ENCODE peak calls at places on chromosomes 12 and 14, in ten cellular contexts. R is Peyer's patch, Y is body of pancreas, W is transverse colon, C is HCT116, I is uterus, Q is esophagus squamous epithelium, K is IMR-90, G is A549, M is stomach. H is an unnamed sample.

GRCh38 chr14:53355581-53356112 is 202.5 kb upstream of the DDHD1 start:
- DNase-seq in R (no peak), Y (no peak), W (no peak), C (peak; percentile 39), I (peak; percentile 18), Q (no peak), K (peak; percentile 82), G (peak; percentile 6), M (no peak), H (no peak)

GRCh38 chr12:4168041-4168440 is 105.5 kb upstream of the CCND2 start:
- DNase-seq in R (no peak), Y (no peak), W (no peak), C (no peak), I (no peak), Q (no peak), K (no peak), G (no peak), M (no peak), H (no peak)

GRCh38 chr12:106328735-106329134 is 26.2 kb downstream of the TCP11L2 start:
- DNase-seq in R (no peak), Y (no peak), W (no peak), C (no peak), I (no peak), Q (no peak), K (no peak), G (no peak), M (no peak), H (no peak)

GRCh38 chr14:79542121-79542520 is 669.2 kb downstream of the DIO2 start:
- DNase-seq in R (no peak), Y (no peak), W (no peak), C (no peak), I (no peak), Q (no peak), K (no peak), G (no peak), M (no peak), H (no peak)

GRCh38 chr14:58107947-58108552 is 44.0 kb downstream of the ARMH4 start:
- DNase-seq in R (no peak), Y (peak; percentile 62), W (peak; percentile 24), C (peak; percentile 52), I (peak; percentile 57), Q (no peak), K (peak; percentile 79), G (peak; percentile 40), M (no peak), H (peak; percentile 58)

GRCh38 chr12:16299403-16299802 is 21.9 kb upstream of the SLC15A5 start:
- DNase-seq in R (no peak), Y (peak; percentile 5), W (peak; percentile 47), C (no peak), I (no peak), Q (no peak), K (peak; percentile 1), G (no peak), M (no peak), H (no peak)

GRCh38 chr12:4449862-4450222 is 4.2 kb upstream of the FGF6 start:
- DNase-seq in R (no peak), Y (peak; percentile 67), W (peak; percentile 23), C (no peak), I (no peak), Q (no peak), K (no peak), G (no peak), M (no peak), H (no peak)

GRCh38 chr14:30655124-30655523 is 33.0 kb downstream of the SCFD1 start:
- DNase-seq in R (no peak), Y (no peak), W (no peak), C (no peak), I (no peak), Q (no peak), K (peak; percentile 55), G (no peak), M (no peak), H (no peak)

GRCh38 chr12:52506858-52507715 is 13.1 kb downstream of the KRT5 start:
- DNase-seq in R (no peak), Y (no peak), W (no peak), C (no peak), I (no peak), Q (no peak), K (peak; percentile 65), G (peak; percentile 75), M (no peak), H (no peak)

DNA sequence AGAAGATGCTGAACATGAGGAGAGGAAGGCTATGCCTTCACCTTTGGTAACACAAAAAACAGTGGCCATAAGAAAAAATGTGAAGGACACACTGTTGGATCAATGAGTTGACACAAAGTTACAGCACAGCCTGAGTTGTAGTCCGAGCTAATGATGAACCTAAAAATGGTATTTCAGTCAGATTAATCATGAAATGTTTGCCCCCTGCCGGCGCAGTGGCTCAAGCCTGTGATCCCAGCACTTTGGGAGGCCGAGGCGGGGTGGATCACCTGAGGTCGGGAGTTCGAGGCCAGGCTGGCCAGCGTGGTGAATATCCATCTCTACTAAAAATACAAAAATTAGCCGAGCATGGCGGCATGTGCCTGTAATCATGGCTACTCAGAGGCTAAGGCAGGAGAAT is 1.3 kb upstream of the CAPRIN2 start:
- DNase-seq in R (no peak), Y (peak; percentile 22), W (no peak), C (no peak), I (no peak), Q (no peak), K (no peak), G (no peak), M (no peak), H (no peak)
- TF ChIP-seq CTCF in R (no peak), Y (no peak), W (no peak), C (no peak), I (no peak), Q (no peak), K (no peak), G (no peak), M (no peak), H (no peak)

DNA sequence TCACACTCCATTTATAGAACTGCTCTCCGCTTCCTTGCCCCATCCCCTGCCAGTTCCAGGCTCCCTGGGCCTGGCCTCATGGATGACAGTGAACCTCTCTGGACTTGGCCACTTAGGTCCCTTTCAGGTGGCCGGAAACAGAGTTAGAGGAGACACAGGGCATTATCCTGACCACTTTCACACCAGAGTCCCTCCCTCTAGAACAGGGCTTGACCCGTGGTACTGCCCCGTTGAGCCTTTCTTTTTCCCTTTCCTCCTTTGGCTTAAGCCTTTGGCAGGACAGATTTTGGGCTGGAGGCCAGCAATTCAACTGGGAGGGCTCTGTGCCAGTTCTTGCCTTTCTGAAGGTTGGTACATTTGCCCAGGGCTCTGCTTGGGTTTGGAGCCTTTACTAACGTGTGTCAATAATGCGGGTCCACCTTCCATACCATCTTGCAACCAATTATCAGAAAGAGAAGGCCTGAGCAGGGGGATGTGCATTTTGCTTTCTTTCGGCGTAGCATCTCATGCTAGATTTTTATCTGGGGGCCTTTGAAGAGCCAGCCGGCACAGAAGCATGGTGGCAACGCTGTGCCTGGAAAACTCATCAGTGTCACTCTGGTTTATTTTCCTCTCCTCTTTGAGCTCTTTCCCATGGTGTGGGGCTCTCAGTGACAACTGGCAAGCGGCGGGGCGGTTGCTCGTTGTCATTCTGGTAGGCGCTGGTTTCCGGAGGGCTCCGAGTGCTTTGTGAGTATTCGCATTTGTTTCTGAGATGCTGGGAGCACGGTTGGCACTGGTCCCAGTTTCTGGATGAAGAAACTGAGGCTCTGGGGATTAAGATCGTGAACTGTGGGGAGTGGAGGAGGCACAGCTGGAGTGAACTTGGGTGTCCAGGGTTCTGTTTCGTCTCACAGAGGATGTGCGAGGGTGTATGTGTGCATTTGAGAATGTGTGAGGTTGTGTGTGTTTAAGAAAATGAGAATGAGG is 23.0 kb downstream of the TPCN1 start:
- DNase-seq in R (peak; percentile 54), Y (peak; percentile 95), W (peak; percentile 85), C (no peak), I (peak; percentile 63), Q (no peak), K (no peak), G (no peak), M (peak; percentile 91), H (peak; percentile 84)
- H3K4me3 ChIP-seq in R (no peak overlapping the region), Y (no peak overlapping the region), W (no peak overlapping the region), C (no peak overlapping the region), I (no peak overlapping the region), Q (peak overlapping the region; percentile 36), K (no peak overlapping the region), G (no peak overlapping the region), M (no peak overlapping the region), H (no peak overlapping the region)

GRCh38 chr14:74257078-74257987 is 18.1 kb downstream of the VSX2 start:
- DNase-seq in R (peak; percentile 71), Y (peak; percentile 41), W (peak; percentile 43), C (no peak), I (no peak), Q (no peak), K (peak; percentile 8), G (peak; percentile 47), M (peak; percentile 44), H (peak; percentile 28)
- TF ChIP-seq POLR2A in R (no peak), Y (no peak), W (no peak), C (no peak), I (no peak), Q (no peak), K (no peak), G (no peak), M (no peak), H (no peak)

DNA sequence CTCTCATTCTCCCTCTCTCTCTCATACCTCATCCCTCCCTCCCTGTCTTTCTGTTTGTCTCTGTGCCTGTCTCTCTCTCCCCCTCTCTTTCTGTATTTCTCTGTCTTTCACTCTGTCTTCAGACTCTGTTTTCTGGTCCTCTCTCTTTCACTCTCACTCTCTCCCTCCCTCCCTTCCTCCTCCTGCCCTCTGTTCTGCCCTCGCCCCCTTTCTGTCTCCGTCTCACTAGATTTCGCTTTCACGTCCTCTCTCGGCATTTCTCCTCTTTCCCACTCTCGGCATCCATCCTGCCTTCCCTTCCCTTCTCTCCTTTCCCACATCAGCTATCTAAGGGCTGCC is 183.0 kb downstream of the PHETA1 start:
- DNase-seq in R (no peak), Y (no peak), W (no peak), C (no peak), I (no peak), Q (no peak), K (no peak), G (no peak), M (no peak), H (no peak)
- TF ChIP-seq CTCF in R (no peak), Y (no peak), W (no peak), C (no peak), I (no peak), Q (no peak), K (no peak), G (no peak), M (no peak), H (no peak)